ENCODE peak calls at places on chromosome 20, in ten cellular contexts. C is effector memory CD8-positive, alpha-beta T cell; G is sciatic nerve; Y is AG20443; Q is left ventricle myocardium inferior; J is iPS-NIHi11; B is SK-MEL-5; X is cardiac fibroblast; F is AG09309; W is HS-27A. K is an unnamed sample.

GRCh38 chr20:8414611-8415274 is 282.7 kb downstream of the PLCB1 start:
- DNase-seq in C (no peak), G (no peak), Y (peak), Q (no peak), J (no peak), B (peak), X (peak), F (no peak), W (peak), K (no peak)

GRCh38 chr20:63769891-63770474 is 30.4 kb downstream of the SLC2A4RG start:
- DNase-seq in C (no peak), G (no peak), Y (no peak), Q (no peak), J (no peak), B (no peak), X (no peak), F (no peak), W (no peak), K (no peak)

GRCh38 chr20:23255658-23256385 is 94.8 kb upstream of the NXT1 start:
- DNase-seq in C (no peak), G (no peak), Y (no peak), Q (no peak), J (no peak), B (no peak), X (peak), F (no peak), W (no peak), K (no peak)

GRCh38 chr20:7257719-7258466 is 490.4 kb downstream of the BMP2 start:
- DNase-seq in C (no peak), G (no peak), Y (no peak), Q (peak), J (no peak), B (no peak), X (no peak), F (no peak), W (no peak), K (no peak)

GRCh38 chr20:51416532-51417244 is 125.8 kb downstream of the NFATC2 start:
- DNase-seq in C (peak), G (no peak), Y (no peak), Q (no peak), J (no peak), B (peak), X (no peak), F (no peak), W (no peak), K (no peak)

GRCh38 chr20:15642099-15642498 is 931.1 kb downstream of the KIF16B start:
- DNase-seq in C (no peak), G (no peak), Y (no peak), Q (no peak), J (no peak), B (no peak), X (no peak), F (no peak), W (no peak), K (no peak)

GRCh38 chr20:6595704-6596103 is 171.8 kb upstream of the BMP2 start:
- DNase-seq in C (no peak), G (no peak), Y (no peak), Q (no peak), J (peak), B (no peak), X (no peak), F (no peak), W (no peak), K (peak)

GRCh38 chr20:62201173-62202082 is 18.6 kb downstream of the MTG2 start:
- DNase-seq in C (no peak), G (no peak), Y (no peak), Q (no peak), J (no peak), B (no peak), X (no peak), F (no peak), W (no peak), K (no peak)

GRCh38 chr20:56259948-56260347 is 11.4 kb downstream of the MC3R start:
- DNase-seq in C (no peak), G (no peak), Y (no peak), Q (no peak), J (no peak), B (no peak), X (no peak), F (no peak), W (no peak), K (no peak)

GRCh38 chr20:9200620-9201019 is 131.7 kb downstream of the PLCB4 start:
- DNase-seq in C (no peak), G (no peak), Y (peak), Q (no peak), J (no peak), B (no peak), X (peak), F (peak), W (peak), K (peak)

GRCh38 chr20:58117944-58118343 is 110.5 kb downstream of the ANKRD60 start:
- DNase-seq in C (no peak), G (no peak), Y (peak), Q (no peak), J (no peak), B (no peak), X (peak), F (no peak), W (no peak), K (no peak)

GRCh38 chr20:38897267-38897666 is 28.9 kb upstream of the FAM83D start:
- DNase-seq in C (no peak), G (no peak), Y (no peak), Q (no peak), J (no peak), B (peak), X (no peak), F (no peak), W (no peak), K (no peak)

GRCh38 chr20:10447028-10447427 is 11.9 kb downstream of the SLX4IP start:
- DNase-seq in C (peak), G (no peak), Y (peak), Q (no peak), J (peak), B (peak), X (peak), F (peak), W (peak), K (no peak)

GRCh38 chr20:36183155-36183944 is 28.8 kb downstream of the EPB41L1 start:
- DNase-seq in C (no peak), G (no peak), Y (no peak), Q (no peak), J (no peak), B (no peak), X (no peak), F (no peak), W (no peak), K (no peak)

GRCh38 chr20:41213150-41213820 is 75.9 kb downstream of the PLCG1 start:
- DNase-seq in C (no peak), G (no peak), Y (peak), Q (peak), J (no peak), B (no peak), X (no peak), F (no peak), W (peak), K (no peak)

GRCh38 chr20:25254571-25254970 is 6.7 kb downstream of the PYGB start:
- DNase-seq in C (no peak), G (no peak), Y (no peak), Q (no peak), J (no peak), B (no peak), X (no peak), F (no peak), W (no peak), K (no peak)

GRCh38 chr20:22925613-22925983 is 109.5 kb upstream of the SSTR4 start:
- DNase-seq in C (no peak), G (no peak), Y (no peak), Q (no peak), J (no peak), B (no peak), X (peak), F (no peak), W (no peak), K (no peak)

GRCh38 chr20:62752671-62753501 is 43.4 kb upstream of the MRGBP start:
- DNase-seq in C (no peak), G (no peak), Y (no peak), Q (peak), J (no peak), B (no peak), X (no peak), F (no peak), W (no peak), K (no peak)

GRCh38 chr20:7790189-7790588 is 150.1 kb downstream of the HAO1 start:
- DNase-seq in C (no peak), G (no peak), Y (peak), Q (no peak), J (no peak), B (no peak), X (peak), F (no peak), W (peak), K (no peak)

GRCh38 chr20:57663241-57663640 is 43.0 kb upstream of the ZBP1 start:
- DNase-seq in C (no peak), G (peak), Y (no peak), Q (peak), J (no peak), B (no peak), X (no peak), F (no peak), W (no peak), K (no peak)